ENCODE peak calls at places on chromosomes 16 and 17, in nine cellular contexts. S is stimulated activated CD8-positive, alpha-beta memory T cell treated with anti-CD3 and anti-CD28 coated beads, Interleukin-4, amount 100 ng/mL, for 24 hours; G is activated naive CD4-positive, alpha-beta T cell treated with Interleukin-2 at 50 U/mL for 16 hours; V is AG08396; D is effector memory CD8-positive, alpha-beta T cell; B is aorta; Y is NCI-H1105; P is NCI-H460; F is iris pigment epithelial cell. O is an unnamed sample.

GRCh38 chr17:32142857-32143524 is 689 bp downstream of the RHOT1 start:
- DNase-seq in S (no peak), G (peak), V (peak), D (no peak), B (no peak), Y (peak), P (peak), F (peak), O (peak)

GRCh38 chr16:65945485-65945884 is 421.0 kb upstream of the CDH5 start:
- DNase-seq in S (no peak), G (no peak), V (no peak), D (no peak), B (no peak), Y (no peak), P (no peak), F (no peak), O (no peak)

GRCh38 chr17:21512307-21513011 is 136.3 kb downstream of the KCNJ12 start:
- DNase-seq in S (no peak), G (no peak), V (no peak), D (no peak), B (no peak), Y (no peak), P (no peak), F (no peak), O (peak)

GRCh38 chr16:88804552-88805339 is 1.2 kb downstream of the CDT1 start:
- DNase-seq in S (no peak), G (peak), V (peak), D (no peak), B (no peak), Y (peak), P (no peak), F (no peak), O (peak)

GRCh38 chr17:63435681-63436522 is 10.2 kb downstream of the CYB561 start:
- DNase-seq in S (no peak), G (no peak), V (no peak), D (no peak), B (peak), Y (no peak), P (no peak), F (no peak), O (no peak)

GRCh38 chr17:7495906-7496434 is 11.8 kb downstream of the POLR2A start:
- DNase-seq in S (no peak), G (no peak), V (no peak), D (no peak), B (no peak), Y (no peak), P (no peak), F (no peak), O (no peak)

GRCh38 chr17:27245230-27245696 is 48.7 kb upstream of the WSB1 start:
- DNase-seq in S (peak), G (peak), V (peak), D (peak), B (peak), Y (peak), P (peak), F (peak), O (peak)

GRCh38 chr17:49229805-49230600 is 584 bp downstream of the PHOSPHO1 start:
- DNase-seq in S (no peak), G (no peak), V (no peak), D (no peak), B (peak), Y (no peak), P (no peak), F (no peak), O (no peak)

GRCh38 chr17:78127888-78128615 is 503 bp downstream of the TMC6 start:
- DNase-seq in S (no peak), G (peak), V (no peak), D (no peak), B (no peak), Y (no peak), P (no peak), F (no peak), O (no peak)

GRCh38 chr16:70579648-70580630 is 56.3 kb downstream of the SF3B3 start:
- DNase-seq in S (no peak), G (no peak), V (no peak), D (no peak), B (peak), Y (no peak), P (no peak), F (no peak), O (no peak)

GRCh38 chr17:46143827-46144236 is 49.4 kb downstream of the KANSL1 start:
- DNase-seq in S (no peak), G (no peak), V (no peak), D (no peak), B (no peak), Y (no peak), P (no peak), F (no peak), O (no peak)

GRCh38 chr17:18233803-18234518 is 8.5 kb downstream of the LLGL1 start:
- DNase-seq in S (no peak), G (no peak), V (no peak), D (no peak), B (no peak), Y (no peak), P (no peak), F (no peak), O (no peak)

GRCh38 chr16:85839681-85840240 is 40.3 kb downstream of the COX4I1 start:
- DNase-seq in S (no peak), G (no peak), V (no peak), D (no peak), B (peak), Y (no peak), P (no peak), F (no peak), O (no peak)

GRCh38 chr17:32127156-32127897 is 15.0 kb upstream of the RHOT1 start:
- DNase-seq in S (peak), G (peak), V (peak), D (peak), B (peak), Y (peak), P (peak), F (peak), O (peak)

GRCh38 chr17:71828182-71828596 is 292.6 kb upstream of the SOX9 start:
- DNase-seq in S (no peak), G (no peak), V (no peak), D (no peak), B (no peak), Y (peak), P (no peak), F (peak), O (no peak)

GRCh38 chr17:7704601-7705268 is at the start of gene EFNB3:
- DNase-seq in S (no peak), G (no peak), V (no peak), D (no peak), B (no peak), Y (peak), P (no peak), F (no peak), O (peak)

GRCh38 chr16:96935-97381 is 18.9 kb downstream of the MPG start:
- DNase-seq in S (peak), G (peak), V (peak), D (peak), B (peak), Y (peak), P (peak), F (peak), O (peak)

GRCh38 chr17:21039839-21040575 is 2.8 kb downstream of the USP22 start:
- DNase-seq in S (no peak), G (peak), V (peak), D (no peak), B (no peak), Y (peak), P (peak), F (peak), O (peak)

GRCh38 chr17:63381101-63381729 is 64.9 kb downstream of the CYB561 start:
- DNase-seq in S (no peak), G (no peak), V (no peak), D (no peak), B (no peak), Y (no peak), P (no peak), F (no peak), O (no peak)

GRCh38 chr17:75525806-75526554 is 483 bp downstream of the LLGL2 start:
- DNase-seq in S (no peak), G (no peak), V (no peak), D (no peak), B (no peak), Y (no peak), P (no peak), F (no peak), O (no peak)

GRCh38 chr16:50719401-50720337 is 22.2 kb upstream of the CYLD start:
- DNase-seq in S (no peak), G (no peak), V (no peak), D (no peak), B (no peak), Y (no peak), P (no peak), F (no peak), O (no peak)

GRCh38 chr17:6641374-6641818 is 536 bp downstream of the TXNDC17 start:
- DNase-seq in S (no peak), G (no peak), V (no peak), D (no peak), B (no peak), Y (no peak), P (no peak), F (peak), O (no peak)

GRCh38 chr17:74164446-74165045 is 38.9 kb upstream of the RPL38 start:
- DNase-seq in S (no peak), G (no peak), V (no peak), D (no peak), B (no peak), Y (no peak), P (no peak), F (no peak), O (no peak)

GRCh38 chr16:1745900-1746692 is 25.2 kb downstream of the NME3 start:
- DNase-seq in S (no peak), G (no peak), V (no peak), D (no peak), B (no peak), Y (no peak), P (no peak), F (peak), O (no peak)

GRCh38 chr16:85136213-85136704 is 24.0 kb upstream of the CIBAR2 start:
- DNase-seq in S (no peak), G (no peak), V (no peak), D (no peak), B (no peak), Y (no peak), P (no peak), F (no peak), O (no peak)

GRCh38 chr17:27256225-27257030 is 37.5 kb upstream of the WSB1 start:
- DNase-seq in S (no peak), G (no peak), V (no peak), D (no peak), B (no peak), Y (no peak), P (no peak), F (peak), O (no peak)

GRCh38 chr16:66703359-66704215 is 7.0 kb upstream of the CMTM4 start:
- DNase-seq in S (no peak), G (no peak), V (no peak), D (no peak), B (no peak), Y (no peak), P (no peak), F (no peak), O (no peak)

GRCh38 chr16:88197481-88198456 is 185.0 kb upstream of the ZNF469 start:
- DNase-seq in S (no peak), G (no peak), V (no peak), D (no peak), B (no peak), Y (no peak), P (no peak), F (no peak), O (no peak)

GRCh38 chr16:71255721-71256120 is 25.2 kb upstream of the HYDIN start:
- DNase-seq in S (no peak), G (no peak), V (no peak), D (no peak), B (no peak), Y (no peak), P (no peak), F (no peak), O (no peak)

GRCh38 chr16:6964679-6965078 is 368.0 kb upstream of the RBFOX1 start:
- DNase-seq in S (no peak), G (no peak), V (no peak), D (no peak), B (no peak), Y (no peak), P (no peak), F (no peak), O (no peak)

GRCh38 chr17:80913928-80914821 is 77.5 kb upstream of the CHMP6 start:
- DNase-seq in S (no peak), G (no peak), V (no peak), D (no peak), B (peak), Y (no peak), P (no peak), F (no peak), O (no peak)

GRCh38 chr16:79698341-79698753 is 97.8 kb upstream of the MAF start:
- DNase-seq in S (no peak), G (no peak), V (peak), D (no peak), B (no peak), Y (no peak), P (no peak), F (no peak), O (no peak)

GRCh38 chr17:81460856-81461460 is 51.6 kb downstream of the ACTG1 start:
- DNase-seq in S (no peak), G (no peak), V (no peak), D (no peak), B (no peak), Y (no peak), P (no peak), F (no peak), O (no peak)

GRCh38 chr16:88284626-88285513 is 97.9 kb upstream of the ZNF469 start:
- DNase-seq in S (no peak), G (no peak), V (no peak), D (no peak), B (peak), Y (no peak), P (no peak), F (no peak), O (no peak)

O was measured in A549.